ENCODE peak calls at places on chromosome 2, in seven cellular contexts. One of them, this sample, is unnamed.

GRCh38 chr2:227464356-227464755 is 7.6 kb upstream of the AGFG1 start:
- DNase-seq in gastrocnemius medialis: no peak
- DNase-seq in ovary: no peak
- DNase-seq in GM13976: no peak
- DNase-seq in psoas muscle: no peak
- DNase-seq in fibroblast of mammary gland: no peak
- DNase-seq in neural progenitor cell: no peak
- DNase-seq in this sample: no peak

GRCh38 chr2:59236723-59237122 is 995.6 kb upstream of the FANCL start:
- DNase-seq in gastrocnemius medialis: no peak
- DNase-seq in ovary: no peak
- DNase-seq in GM13976: no peak
- DNase-seq in psoas muscle: no peak
- DNase-seq in fibroblast of mammary gland: peak; percentile 43
- DNase-seq in neural progenitor cell: no peak
- DNase-seq in this sample: no peak

GRCh38 chr2:136057023-136057801 is 60.7 kb downstream of the CXCR4 start:
- DNase-seq in gastrocnemius medialis: no peak
- DNase-seq in ovary: no peak
- DNase-seq in GM13976: no peak
- DNase-seq in psoas muscle: no peak
- DNase-seq in fibroblast of mammary gland: no peak
- DNase-seq in neural progenitor cell: no peak
- DNase-seq in this sample: no peak

GRCh38 chr2:191555092-191555742 is 122.7 kb upstream of the NABP1 start:
- DNase-seq in gastrocnemius medialis: peak; percentile 55
- DNase-seq in ovary: peak; percentile 74
- DNase-seq in GM13976: peak; percentile 72
- DNase-seq in psoas muscle: peak; percentile 75
- DNase-seq in fibroblast of mammary gland: peak; percentile 78
- DNase-seq in neural progenitor cell: peak; percentile 83
- DNase-seq in this sample: peak; percentile 82

GRCh38 chr2:26840937-26841610 is 6.9 kb upstream of the DPYSL5 start:
- DNase-seq in gastrocnemius medialis: no peak
- DNase-seq in ovary: no peak
- DNase-seq in GM13976: no peak
- DNase-seq in psoas muscle: no peak
- DNase-seq in fibroblast of mammary gland: no peak
- DNase-seq in neural progenitor cell: no peak
- DNase-seq in this sample: no peak

GRCh38 chr2:102304711-102305591 is 6.4 kb upstream of the IL1RL1 start:
- DNase-seq in gastrocnemius medialis: no peak
- DNase-seq in ovary: no peak
- DNase-seq in GM13976: no peak
- DNase-seq in psoas muscle: no peak
- DNase-seq in fibroblast of mammary gland: no peak
- DNase-seq in neural progenitor cell: no peak
- DNase-seq in this sample: no peak

GRCh38 chr2:150916997-150917396 is 344.7 kb downstream of the RBM43 start:
- DNase-seq in gastrocnemius medialis: no peak
- DNase-seq in ovary: no peak
- DNase-seq in GM13976: no peak
- DNase-seq in psoas muscle: no peak
- DNase-seq in fibroblast of mammary gland: peak; percentile 52
- DNase-seq in neural progenitor cell: no peak
- DNase-seq in this sample: no peak

GRCh38 chr2:25228848-25229674 is 60.7 kb upstream of the POMC start:
- DNase-seq in gastrocnemius medialis: peak; percentile 36
- DNase-seq in ovary: peak; percentile 84
- DNase-seq in GM13976: peak; percentile 75
- DNase-seq in psoas muscle: peak; percentile 74
- DNase-seq in fibroblast of mammary gland: peak; percentile 76
- DNase-seq in neural progenitor cell: peak; percentile 91
- DNase-seq in this sample: peak; percentile 64

GRCh38 chr2:101753720-101754490 is 56.4 kb downstream of the MAP4K4 start:
- DNase-seq in gastrocnemius medialis: no peak
- DNase-seq in ovary: no peak
- DNase-seq in GM13976: peak; percentile 40
- DNase-seq in psoas muscle: no peak
- DNase-seq in fibroblast of mammary gland: no peak
- DNase-seq in neural progenitor cell: no peak
- DNase-seq in this sample: no peak

GRCh38 chr2:85164145-85164559 is 31.0 kb downstream of the TCF7L1 start:
- DNase-seq in gastrocnemius medialis: no peak
- DNase-seq in ovary: no peak
- DNase-seq in GM13976: no peak
- DNase-seq in psoas muscle: no peak
- DNase-seq in fibroblast of mammary gland: no peak
- DNase-seq in neural progenitor cell: peak; percentile 40
- DNase-seq in this sample: no peak

GRCh38 chr2:23037596-23037995 is 347.4 kb upstream of the KLHL29 start:
- DNase-seq in gastrocnemius medialis: no peak
- DNase-seq in ovary: no peak
- DNase-seq in GM13976: no peak
- DNase-seq in psoas muscle: no peak
- DNase-seq in fibroblast of mammary gland: no peak
- DNase-seq in neural progenitor cell: no peak
- DNase-seq in this sample: no peak

GRCh38 chr2:200025717-200026116 is 70.3 kb downstream of the MAIP1 start:
- DNase-seq in gastrocnemius medialis: no peak
- DNase-seq in ovary: no peak
- DNase-seq in GM13976: no peak
- DNase-seq in psoas muscle: no peak
- DNase-seq in fibroblast of mammary gland: no peak
- DNase-seq in neural progenitor cell: no peak
- DNase-seq in this sample: no peak

GRCh38 chr2:177554365-177554764 is 161.8 kb downstream of the AGPS start:
- DNase-seq in gastrocnemius medialis: no peak
- DNase-seq in ovary: no peak
- DNase-seq in GM13976: no peak
- DNase-seq in psoas muscle: no peak
- DNase-seq in fibroblast of mammary gland: peak; percentile 40
- DNase-seq in neural progenitor cell: no peak
- DNase-seq in this sample: no peak

GRCh38 chr2:200308421-200309295 is 2.2 kb downstream of the SPATS2L start:
- DNase-seq in gastrocnemius medialis: no peak
- DNase-seq in ovary: no peak
- DNase-seq in GM13976: no peak
- DNase-seq in psoas muscle: no peak
- DNase-seq in fibroblast of mammary gland: peak; percentile 49
- DNase-seq in neural progenitor cell: peak; percentile 37
- DNase-seq in this sample: no peak

GRCh38 chr2:10465915-10466314 is 17.8 kb upstream of the ODC1 start:
- DNase-seq in gastrocnemius medialis: no peak
- DNase-seq in ovary: no peak
- DNase-seq in GM13976: no peak
- DNase-seq in psoas muscle: no peak
- DNase-seq in fibroblast of mammary gland: no peak
- DNase-seq in neural progenitor cell: no peak
- DNase-seq in this sample: no peak

GRCh38 chr2:84782717-84783442 is 98.0 kb downstream of the TRABD2A start:
- DNase-seq in gastrocnemius medialis: no peak
- DNase-seq in ovary: no peak
- DNase-seq in GM13976: no peak
- DNase-seq in psoas muscle: no peak
- DNase-seq in fibroblast of mammary gland: peak; percentile 6
- DNase-seq in neural progenitor cell: no peak
- DNase-seq in this sample: no peak

GRCh38 chr2:42100696-42101585 is 53.1 kb downstream of the PKDCC start:
- DNase-seq in gastrocnemius medialis: no peak
- DNase-seq in ovary: peak; percentile 73
- DNase-seq in GM13976: peak; percentile 75
- DNase-seq in psoas muscle: peak; percentile 61
- DNase-seq in fibroblast of mammary gland: peak; percentile 32
- DNase-seq in neural progenitor cell: peak; percentile 77
- DNase-seq in this sample: peak; percentile 64

GRCh38 chr2:3362686-3363085 is 14.9 kb downstream of the EIPR1 start:
- DNase-seq in gastrocnemius medialis: no peak
- DNase-seq in ovary: no peak
- DNase-seq in GM13976: no peak
- DNase-seq in psoas muscle: no peak
- DNase-seq in fibroblast of mammary gland: no peak
- DNase-seq in neural progenitor cell: no peak
- DNase-seq in this sample: no peak

GRCh38 chr2:185069107-185069506 is 470.8 kb downstream of the ZNF804A start:
- DNase-seq in gastrocnemius medialis: no peak
- DNase-seq in ovary: no peak
- DNase-seq in GM13976: no peak
- DNase-seq in psoas muscle: no peak
- DNase-seq in fibroblast of mammary gland: no peak
- DNase-seq in neural progenitor cell: no peak
- DNase-seq in this sample: no peak

GRCh38 chr2:231425811-231426703 is 30.5 kb downstream of the B3GNT7 start:
- DNase-seq in gastrocnemius medialis: no peak
- DNase-seq in ovary: no peak
- DNase-seq in GM13976: no peak
- DNase-seq in psoas muscle: no peak
- DNase-seq in fibroblast of mammary gland: no peak
- DNase-seq in neural progenitor cell: no peak
- DNase-seq in this sample: no peak

GRCh38 chr2:129827251-129827894 is 152.1 kb upstream of the RAB6C start:
- DNase-seq in gastrocnemius medialis: no peak
- DNase-seq in ovary: no peak
- DNase-seq in GM13976: no peak
- DNase-seq in psoas muscle: no peak
- DNase-seq in fibroblast of mammary gland: no peak
- DNase-seq in neural progenitor cell: peak; percentile 56
- DNase-seq in this sample: no peak

GRCh38 chr2:238787507-238787906 is 60.4 kb upstream of the TWIST2 start:
- DNase-seq in gastrocnemius medialis: no peak
- DNase-seq in ovary: no peak
- DNase-seq in GM13976: no peak
- DNase-seq in psoas muscle: no peak
- DNase-seq in fibroblast of mammary gland: no peak
- DNase-seq in neural progenitor cell: no peak
- DNase-seq in this sample: no peak

GRCh38 chr2:176112375-176113302 is 3.9 kb upstream of the HOXD10 start:
- DNase-seq in gastrocnemius medialis: no peak
- DNase-seq in ovary: no peak
- DNase-seq in GM13976: no peak
- DNase-seq in psoas muscle: no peak
- DNase-seq in fibroblast of mammary gland: no peak
- DNase-seq in neural progenitor cell: no peak
- DNase-seq in this sample: no peak

GRCh38 chr2:234570476-234570875 is 73.6 kb upstream of the ARL4C start:
- DNase-seq in gastrocnemius medialis: no peak
- DNase-seq in ovary: no peak
- DNase-seq in GM13976: no peak
- DNase-seq in psoas muscle: no peak
- DNase-seq in fibroblast of mammary gland: no peak
- DNase-seq in neural progenitor cell: no peak
- DNase-seq in this sample: no peak

GRCh38 chr2:209614630-209615369 is 156.8 kb upstream of the UNC80 start:
- DNase-seq in gastrocnemius medialis: no peak
- DNase-seq in ovary: no peak
- DNase-seq in GM13976: no peak
- DNase-seq in psoas muscle: no peak
- DNase-seq in fibroblast of mammary gland: no peak
- DNase-seq in neural progenitor cell: peak; percentile 86
- DNase-seq in this sample: no peak

GRCh38 chr2:187155472-187155871 is 292.6 kb downstream of the CALCRL start:
- DNase-seq in gastrocnemius medialis: no peak
- DNase-seq in ovary: no peak
- DNase-seq in GM13976: no peak
- DNase-seq in psoas muscle: no peak
- DNase-seq in fibroblast of mammary gland: no peak
- DNase-seq in neural progenitor cell: no peak
- DNase-seq in this sample: no peak

GRCh38 chr2:239809391-239809790 is 215.8 kb downstream of the NDUFA10 start:
- DNase-seq in gastrocnemius medialis: no peak
- DNase-seq in ovary: peak; percentile 1
- DNase-seq in GM13976: no peak
- DNase-seq in psoas muscle: no peak
- DNase-seq in fibroblast of mammary gland: no peak
- DNase-seq in neural progenitor cell: no peak
- DNase-seq in this sample: peak; percentile 8

DNA sequence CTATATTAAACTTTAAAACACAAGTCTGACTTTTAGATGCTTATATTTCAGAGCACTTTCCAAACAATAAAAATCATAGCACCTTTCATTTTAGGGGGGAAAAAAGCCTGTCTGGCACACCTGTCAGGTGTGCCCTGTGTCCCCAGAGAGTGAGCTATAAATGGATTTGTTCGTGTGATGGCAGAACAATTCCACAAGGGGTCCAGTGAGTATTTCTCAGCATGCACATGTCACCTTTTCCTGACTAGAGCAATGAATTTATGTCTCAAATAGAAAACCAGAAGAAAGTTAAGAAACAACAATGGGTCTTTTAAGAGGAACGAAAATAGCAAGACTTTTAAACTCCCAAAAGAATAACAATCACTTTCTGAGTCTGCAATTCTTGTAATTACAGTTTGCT is 55.9 kb downstream of the ACVR1C start:
- DNase-seq in gastrocnemius medialis: no peak
- DNase-seq in ovary: no peak
- DNase-seq in GM13976: no peak
- DNase-seq in psoas muscle: no peak
- DNase-seq in fibroblast of mammary gland: no peak
- DNase-seq in neural progenitor cell: no peak
- DNase-seq in this sample: no peak
- TF ChIP-seq CTCF in gastrocnemius medialis: no peak
- TF ChIP-seq CTCF in ovary: no peak
- TF ChIP-seq CTCF in GM13976: no peak
- TF ChIP-seq CTCF in psoas muscle: no peak
- TF ChIP-seq CTCF in fibroblast of mammary gland: peak; percentile 27
- TF ChIP-seq CTCF in neural progenitor cell: peak; percentile 47
- TF ChIP-seq CTCF in this sample: peak; percentile 57

DNA sequence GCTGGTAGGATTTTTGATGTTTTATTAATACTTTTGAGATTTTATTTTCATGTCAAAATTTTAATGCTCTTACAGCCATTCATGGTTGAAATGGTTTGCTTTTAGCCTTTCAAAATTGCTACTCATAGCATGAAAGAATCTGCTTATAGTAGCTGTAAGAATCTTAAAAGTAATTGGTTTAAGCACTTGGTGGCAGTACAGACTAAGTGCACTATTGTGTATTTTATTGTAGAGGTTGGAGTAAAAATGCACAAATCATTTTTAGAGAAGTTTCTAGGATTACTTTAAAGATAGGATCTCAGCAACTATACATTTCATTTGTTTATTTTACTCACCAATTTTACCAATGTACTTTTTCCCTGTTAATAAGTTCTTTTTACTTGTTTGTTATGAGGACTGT is 205.8 kb downstream of the SPAG16 start:
- DNase-seq in gastrocnemius medialis: no peak
- DNase-seq in ovary: no peak
- DNase-seq in GM13976: peak; percentile 21
- DNase-seq in psoas muscle: no peak
- DNase-seq in fibroblast of mammary gland: no peak
- DNase-seq in neural progenitor cell: no peak
- DNase-seq in this sample: no peak
- TF ChIP-seq CTCF in gastrocnemius medialis: no peak
- TF ChIP-seq CTCF in ovary: no peak
- TF ChIP-seq CTCF in GM13976: no peak
- TF ChIP-seq CTCF in psoas muscle: no peak
- TF ChIP-seq CTCF in fibroblast of mammary gland: no peak
- TF ChIP-seq CTCF in neural progenitor cell: peak; percentile 31
- TF ChIP-seq CTCF in this sample: no peak

GRCh38 chr2:76599732-76600368 is 889.1 kb upstream of the GCFC2 start:
- DNase-seq in gastrocnemius medialis: no peak
- DNase-seq in ovary: no peak
- DNase-seq in GM13976: peak; percentile 58
- DNase-seq in psoas muscle: peak; percentile 14
- DNase-seq in fibroblast of mammary gland: peak; percentile 63
- DNase-seq in neural progenitor cell: peak; percentile 94
- DNase-seq in this sample: peak; percentile 47
- TF ChIP-seq CTCF in gastrocnemius medialis: peak; percentile 62
- TF ChIP-seq CTCF in ovary: no peak
- TF ChIP-seq CTCF in GM13976: peak; percentile 71
- TF ChIP-seq CTCF in psoas muscle: peak; percentile 61
- TF ChIP-seq CTCF in fibroblast of mammary gland: peak; percentile 66
- TF ChIP-seq CTCF in neural progenitor cell: peak; percentile 96
- TF ChIP-seq CTCF in this sample: peak; percentile 66

GRCh38 chr2:189702071-189702470 is 27.6 kb downstream of the ANKAR start:
- DNase-seq in gastrocnemius medialis: no peak
- DNase-seq in ovary: no peak
- DNase-seq in GM13976: no peak
- DNase-seq in psoas muscle: no peak
- DNase-seq in fibroblast of mammary gland: peak; percentile 11
- DNase-seq in neural progenitor cell: no peak
- DNase-seq in this sample: no peak
- TF ChIP-seq CTCF in gastrocnemius medialis: no peak
- TF ChIP-seq CTCF in ovary: no peak
- TF ChIP-seq CTCF in GM13976: no peak
- TF ChIP-seq CTCF in psoas muscle: no peak
- TF ChIP-seq CTCF in fibroblast of mammary gland: no peak
- TF ChIP-seq CTCF in neural progenitor cell: peak; percentile 29
- TF ChIP-seq CTCF in this sample: peak; percentile 46

This sample was measured in mesothelial cell of epicardium.